ENCODE peak calls at places on chromosomes 4 and X, in eight cellular contexts. J, E, L, D, I, T, K and O are unnamed samples.
A peak's percentile ranks its signal among the peaks of the same experiment; 100 is the strongest.

GRCh38 chr4:76754439-76754838 is 143.5 kb downstream of the SOWAHB start:
- DNase-seq in K (no peak), I (no peak), T (no peak), L (no peak), D (no peak), E (no peak), J (no peak), O (no peak)

GRCh38 chr4:142281999-142282398 is 564.1 kb downstream of the INPP4B start:
- DNase-seq in I (no peak), L (no peak), T (no peak), D (no peak), K (no peak), E (no peak), J (no peak), O (no peak)

GRCh38 chr4:52606040-52606439 is 53.1 kb downstream of the USP46 start:
- DNase-seq in D (no peak), I (no peak), T (no peak), K (no peak), E (no peak), J (no peak), L (no peak), O (no peak)

GRCh38 chrX:132184871-132185270 is 34.4 kb downstream of the RAP2C start:
- DNase-seq in T (peak; percentile 28), E (no peak), I (no peak), L (no peak), J (no peak), K (no peak), D (no peak), O (no peak)

GRCh38 chr4:85763207-85763606 is 288.3 kb downstream of the ARHGAP24 start:
- DNase-seq in L (no peak), J (no peak), D (peak; percentile 80), K (no peak), E (no peak), T (no peak), I (no peak), O (no peak)

GRCh38 chr4:24007740-24008348 is 118.0 kb upstream of the PPARGC1A start:
- DNase-seq in K (no peak), T (no peak), E (no peak), D (no peak), I (no peak), L (no peak), J (no peak), O (no peak)

GRCh38 chrX:118562574-118563164 is 67.1 kb downstream of the DOCK11 start:
- DNase-seq in L (no peak), K (no peak), E (no peak), I (peak; percentile 47), T (no peak), D (no peak), J (no peak), O (no peak)

GRCh38 chr4:128308986-128309385 is 21.4 kb upstream of the PGRMC2 start:
- DNase-seq in K (no peak), J (no peak), E (no peak), D (no peak), T (no peak), L (no peak), I (peak; percentile 86), O (no peak)

GRCh38 chrX:72038016-72038415 is 93.7 kb downstream of the RTL5 start:
- DNase-seq in T (no peak), D (no peak), L (no peak), K (no peak), I (no peak), J (no peak), E (no peak), O (no peak)

GRCh38 chrX:129577473-129577872 is 37.4 kb downstream of the OCRL start:
- DNase-seq in I (peak; percentile 77), K (no peak), J (peak; percentile 74), L (no peak), E (no peak), T (peak; percentile 81), D (no peak), O (no peak)

GRCh38 chrX:2894885-2895292 is 34.2 kb downstream of the ARSD start:
- DNase-seq in D (peak; percentile 78), J (no peak), L (no peak), T (peak; percentile 80), E (no peak), K (no peak), I (peak; percentile 97), O (no peak)

GRCh38 chr4:23333556-23333945 is 556.3 kb downstream of the PPARGC1A start:
- DNase-seq in T (no peak), L (no peak), J (no peak), D (no peak), I (no peak), E (no peak), K (no peak), O (no peak)

GRCh38 chr4:19729873-19730735 is 521.6 kb upstream of the SLIT2 start:
- DNase-seq in E (no peak), K (no peak), D (peak; percentile 33), T (peak; percentile 60), I (peak; percentile 41), L (no peak), J (no peak), O (no peak)

GRCh38 chr4:74230902-74231499 is 73.1 kb downstream of the MTHFD2L start:
- DNase-seq in T (peak; percentile 94), D (no peak), E (no peak), J (peak; percentile 13), L (no peak), K (no peak), I (peak; percentile 20), O (no peak)

GRCh38 chrX:148929686-148930085 is 429.3 kb downstream of the AFF2 start:
- DNase-seq in E (no peak), T (peak; percentile 0), K (no peak), D (no peak), I (no peak), L (no peak), J (peak; percentile 3), O (no peak)

GRCh38 chr4:140309124-140309870 is 64.1 kb upstream of the SCOC start:
- DNase-seq in E (peak; percentile 36), L (no peak), I (peak; percentile 19), D (no peak), T (peak; percentile 73), J (peak; percentile 17), K (no peak), O (no peak)

GRCh38 chr4:164753873-164754488 is at the start of gene SMIM31:
- DNase-seq in E (no peak), T (no peak), J (no peak), I (no peak), L (no peak), K (no peak), D (no peak), O (no peak)

GRCh38 chr4:149896428-149896827 is 80.8 kb upstream of the IQCM start:
- DNase-seq in K (no peak), L (no peak), J (peak; percentile 49), T (peak; percentile 64), I (peak; percentile 42), E (peak; percentile 40), D (peak; percentile 55), O (no peak)

GRCh38 chr4:121696140-121696640 is 590 bp downstream of the ANXA5 start:
- DNase-seq in D (peak; percentile 83), K (no peak), T (peak; percentile 86), I (peak; percentile 89), E (peak; percentile 60), L (peak; percentile 94), J (peak; percentile 62), O (peak; percentile 25)

GRCh38 chr4:476501-476900 is 22.5 kb downstream of the ZNF721 start:
- DNase-seq in K (no peak), L (no peak), I (no peak), T (peak; percentile 7), E (no peak), J (peak; percentile 18), D (no peak), O (no peak)

GRCh38 chrX:112513154-112513553 is 166.6 kb downstream of the LHFPL1 start:
- DNase-seq in D (no peak), T (no peak), L (no peak), J (no peak), K (no peak), E (peak; percentile 1), I (no peak), O (no peak)

GRCh38 chr4:2417196-2417764 is 1.2 kb downstream of the ZFYVE28 start:
- DNase-seq in J (peak; percentile 32), K (no peak), T (no peak), I (no peak), L (peak; percentile 77), D (peak; percentile 42), E (peak; percentile 62), O (no peak)

GRCh38 chr4:36568575-36568974 is 287.2 kb downstream of the DTHD1 start:
- DNase-seq in I (no peak), J (no peak), T (no peak), L (no peak), D (no peak), E (no peak), K (no peak), O (no peak)

GRCh38 chr4:85909851-85910250 is 434.9 kb downstream of the ARHGAP24 start:
- DNase-seq in K (no peak), J (no peak), I (no peak), T (no peak), E (no peak), D (no peak), L (no peak), O (no peak)

GRCh38 chrX:38807873-38808272 is 6.6 kb downstream of the MID1IP1 start:
- DNase-seq in J (no peak), T (peak; percentile 76), E (peak; percentile 49), D (no peak), I (peak; percentile 32), K (no peak), L (no peak), O (no peak)

GRCh38 chr4:138890921-138891570 is 124.5 kb upstream of the NOCT start:
- DNase-seq in J (no peak), E (no peak), D (no peak), K (peak; percentile 86), L (no peak), I (no peak), T (no peak), O (no peak)

GRCh38 chr4:174375422-174375821 is 91.7 kb downstream of the CEP44 start:
- DNase-seq in I (no peak), J (no peak), E (peak; percentile 4), D (no peak), L (no peak), T (no peak), K (no peak), O (no peak)

GRCh38 chrX:47776301-47776700 is 60.4 kb upstream of the ZNF81 start:
- DNase-seq in E (no peak), J (no peak), T (no peak), L (no peak), K (no peak), I (no peak), D (peak; percentile 78), O (no peak)

GRCh38 chr4:36292551-36293188 is 11.3 kb downstream of the DTHD1 start:
- DNase-seq in K (no peak), I (no peak), J (no peak), L (no peak), T (no peak), E (no peak), D (no peak), O (no peak)

GRCh38 chr4:54316139-54316538 is 87.0 kb downstream of the PDGFRA start:
- DNase-seq in T (no peak), K (no peak), E (no peak), L (no peak), J (no peak), D (no peak), I (no peak), O (no peak)

GRCh38 chrX:35919536-35920309 is at the start of gene CFAP47:
- DNase-seq in T (no peak), I (no peak), J (no peak), K (peak; percentile 25), D (peak; percentile 87), L (no peak), E (peak; percentile 78), O (no peak)

GRCh38 chrX:120559799-120560198 is 963 bp downstream of the CUL4B start:
- DNase-seq in E (no peak), I (no peak), J (no peak), L (no peak), T (peak; percentile 36), K (no peak), D (no peak), O (no peak)

GRCh38 chrX:140099221-140099620 is 133.9 kb upstream of the CXorf66 start:
- DNase-seq in E (peak; percentile 8), I (no peak), T (no peak), J (no peak), L (no peak), K (no peak), D (no peak), O (no peak)

GRCh38 chr4:76989391-76990061 is 40.0 kb downstream of the SEPTIN11 start:
- DNase-seq in D (no peak), T (no peak), K (no peak), J (no peak), L (no peak), I (no peak), E (no peak), O (peak; percentile 54)